ENCODE peak calls at places on chromosome 3, in ten cellular contexts. One of them, this sample, is unnamed.

GRCh38 chr3:197394464-197395321 is 96.3 kb upstream of the DLG1 start:
- DNase-seq in prostate gland: peak
- DNase-seq in left ventricle myocardium inferior: peak
- DNase-seq in right lobe of liver: no peak
- DNase-seq in spleen: peak
- DNase-seq in coronary artery: no peak
- DNase-seq in fibroblast of lung: peak
- DNase-seq in ovary: peak
- DNase-seq in mammary epithelial cell: peak
- DNase-seq in PC-3: peak
- DNase-seq in this sample: no peak

GRCh38 chr3:177905895-177906511 is 630.2 kb upstream of the KCNMB2 start:
- DNase-seq in prostate gland: no peak
- DNase-seq in left ventricle myocardium inferior: no peak
- DNase-seq in right lobe of liver: no peak
- DNase-seq in spleen: no peak
- DNase-seq in coronary artery: no peak
- DNase-seq in fibroblast of lung: peak
- DNase-seq in ovary: no peak
- DNase-seq in mammary epithelial cell: peak
- DNase-seq in PC-3: peak
- DNase-seq in this sample: peak

GRCh38 chr3:176953106-176954080 is 243.9 kb downstream of the TBL1XR1 start:
- DNase-seq in prostate gland: peak
- DNase-seq in left ventricle myocardium inferior: peak
- DNase-seq in right lobe of liver: peak
- DNase-seq in spleen: no peak
- DNase-seq in coronary artery: no peak
- DNase-seq in fibroblast of lung: peak
- DNase-seq in ovary: peak
- DNase-seq in mammary epithelial cell: no peak
- DNase-seq in PC-3: peak
- DNase-seq in this sample: peak

GRCh38 chr3:173275740-173276139 is 121.8 kb upstream of the NLGN1 start:
- DNase-seq in prostate gland: no peak
- DNase-seq in left ventricle myocardium inferior: no peak
- DNase-seq in right lobe of liver: no peak
- DNase-seq in spleen: no peak
- DNase-seq in coronary artery: no peak
- DNase-seq in fibroblast of lung: no peak
- DNase-seq in ovary: no peak
- DNase-seq in mammary epithelial cell: no peak
- DNase-seq in PC-3: peak
- DNase-seq in this sample: no peak

GRCh38 chr3:178084938-178085816 is 451.1 kb upstream of the KCNMB2 start:
- DNase-seq in prostate gland: peak
- DNase-seq in left ventricle myocardium inferior: peak
- DNase-seq in right lobe of liver: peak
- DNase-seq in spleen: no peak
- DNase-seq in coronary artery: peak
- DNase-seq in fibroblast of lung: peak
- DNase-seq in ovary: peak
- DNase-seq in mammary epithelial cell: no peak
- DNase-seq in PC-3: no peak
- DNase-seq in this sample: peak

GRCh38 chr3:154143873-154144272 is 22.7 kb downstream of the ARHGEF26 start:
- DNase-seq in prostate gland: no peak
- DNase-seq in left ventricle myocardium inferior: no peak
- DNase-seq in right lobe of liver: no peak
- DNase-seq in spleen: no peak
- DNase-seq in coronary artery: no peak
- DNase-seq in fibroblast of lung: no peak
- DNase-seq in ovary: no peak
- DNase-seq in mammary epithelial cell: no peak
- DNase-seq in PC-3: no peak
- DNase-seq in this sample: no peak

GRCh38 chr3:133924041-133924440 is 28.4 kb upstream of the RAB6B start:
- DNase-seq in prostate gland: no peak
- DNase-seq in left ventricle myocardium inferior: no peak
- DNase-seq in right lobe of liver: no peak
- DNase-seq in spleen: no peak
- DNase-seq in coronary artery: no peak
- DNase-seq in fibroblast of lung: no peak
- DNase-seq in ovary: no peak
- DNase-seq in mammary epithelial cell: no peak
- DNase-seq in PC-3: no peak
- DNase-seq in this sample: no peak

GRCh38 chr3:98646680-98647079 is 53.3 kb upstream of the CPOX start:
- DNase-seq in prostate gland: no peak
- DNase-seq in left ventricle myocardium inferior: no peak
- DNase-seq in right lobe of liver: no peak
- DNase-seq in spleen: no peak
- DNase-seq in coronary artery: no peak
- DNase-seq in fibroblast of lung: no peak
- DNase-seq in ovary: no peak
- DNase-seq in mammary epithelial cell: no peak
- DNase-seq in PC-3: no peak
- DNase-seq in this sample: no peak

GRCh38 chr3:38538773-38539353 is 42.7 kb downstream of the EXOG start:
- DNase-seq in prostate gland: no peak
- DNase-seq in left ventricle myocardium inferior: peak
- DNase-seq in right lobe of liver: no peak
- DNase-seq in spleen: no peak
- DNase-seq in coronary artery: no peak
- DNase-seq in fibroblast of lung: no peak
- DNase-seq in ovary: no peak
- DNase-seq in mammary epithelial cell: no peak
- DNase-seq in PC-3: no peak
- DNase-seq in this sample: no peak

GRCh38 chr3:102193255-102193654 is 241.6 kb upstream of the ZPLD1 start:
- DNase-seq in prostate gland: no peak
- DNase-seq in left ventricle myocardium inferior: no peak
- DNase-seq in right lobe of liver: no peak
- DNase-seq in spleen: no peak
- DNase-seq in coronary artery: no peak
- DNase-seq in fibroblast of lung: no peak
- DNase-seq in ovary: no peak
- DNase-seq in mammary epithelial cell: no peak
- DNase-seq in PC-3: no peak
- DNase-seq in this sample: no peak

GRCh38 chr3:185837409-185837808 is 12.6 kb upstream of the IGF2BP2 start:
- DNase-seq in prostate gland: no peak
- DNase-seq in left ventricle myocardium inferior: no peak
- DNase-seq in right lobe of liver: no peak
- DNase-seq in spleen: no peak
- DNase-seq in coronary artery: no peak
- DNase-seq in fibroblast of lung: peak
- DNase-seq in ovary: no peak
- DNase-seq in mammary epithelial cell: no peak
- DNase-seq in PC-3: no peak
- DNase-seq in this sample: no peak

GRCh38 chr3:11536132-11536935 is 107.4 kb downstream of the VGLL4 start:
- DNase-seq in prostate gland: no peak
- DNase-seq in left ventricle myocardium inferior: no peak
- DNase-seq in right lobe of liver: no peak
- DNase-seq in spleen: no peak
- DNase-seq in coronary artery: no peak
- DNase-seq in fibroblast of lung: no peak
- DNase-seq in ovary: no peak
- DNase-seq in mammary epithelial cell: no peak
- DNase-seq in PC-3: no peak
- DNase-seq in this sample: no peak

GRCh38 chr3:146637871-146638270 is 32.7 kb upstream of the PLSCR5 start:
- DNase-seq in prostate gland: no peak
- DNase-seq in left ventricle myocardium inferior: no peak
- DNase-seq in right lobe of liver: no peak
- DNase-seq in spleen: no peak
- DNase-seq in coronary artery: no peak
- DNase-seq in fibroblast of lung: no peak
- DNase-seq in ovary: no peak
- DNase-seq in mammary epithelial cell: no peak
- DNase-seq in PC-3: no peak
- DNase-seq in this sample: no peak

GRCh38 chr3:196179380-196180308 is 31.6 kb downstream of the ZDHHC19 start:
- DNase-seq in prostate gland: no peak
- DNase-seq in left ventricle myocardium inferior: no peak
- DNase-seq in right lobe of liver: no peak
- DNase-seq in spleen: peak
- DNase-seq in coronary artery: no peak
- DNase-seq in fibroblast of lung: peak
- DNase-seq in ovary: no peak
- DNase-seq in mammary epithelial cell: peak
- DNase-seq in PC-3: peak
- DNase-seq in this sample: no peak

GRCh38 chr3:83926291-83926690 is 1032.5 kb upstream of the CADM2 start:
- DNase-seq in prostate gland: no peak
- DNase-seq in left ventricle myocardium inferior: no peak
- DNase-seq in right lobe of liver: no peak
- DNase-seq in spleen: no peak
- DNase-seq in coronary artery: no peak
- DNase-seq in fibroblast of lung: no peak
- DNase-seq in ovary: no peak
- DNase-seq in mammary epithelial cell: no peak
- DNase-seq in PC-3: no peak
- DNase-seq in this sample: no peak

GRCh38 chr3:67540198-67540894 is 114.1 kb downstream of the SUCLG2 start:
- DNase-seq in prostate gland: no peak
- DNase-seq in left ventricle myocardium inferior: no peak
- DNase-seq in right lobe of liver: peak
- DNase-seq in spleen: peak
- DNase-seq in coronary artery: no peak
- DNase-seq in fibroblast of lung: no peak
- DNase-seq in ovary: no peak
- DNase-seq in mammary epithelial cell: no peak
- DNase-seq in PC-3: no peak
- DNase-seq in this sample: no peak

GRCh38 chr3:126340943-126341754 is 16.1 kb downstream of the KLF15 start:
- DNase-seq in prostate gland: no peak
- DNase-seq in left ventricle myocardium inferior: no peak
- DNase-seq in right lobe of liver: peak
- DNase-seq in spleen: peak
- DNase-seq in coronary artery: peak
- DNase-seq in fibroblast of lung: no peak
- DNase-seq in ovary: peak
- DNase-seq in mammary epithelial cell: no peak
- DNase-seq in PC-3: no peak
- DNase-seq in this sample: no peak

GRCh38 chr3:197363553-197364409 is 65.4 kb upstream of the DLG1 start:
- DNase-seq in prostate gland: no peak
- DNase-seq in left ventricle myocardium inferior: no peak
- DNase-seq in right lobe of liver: no peak
- DNase-seq in spleen: peak
- DNase-seq in coronary artery: no peak
- DNase-seq in fibroblast of lung: no peak
- DNase-seq in ovary: no peak
- DNase-seq in mammary epithelial cell: no peak
- DNase-seq in PC-3: no peak
- DNase-seq in this sample: no peak

GRCh38 chr3:52093751-52094525 is 37.6 kb upstream of the DUSP7 start:
- DNase-seq in prostate gland: no peak
- DNase-seq in left ventricle myocardium inferior: no peak
- DNase-seq in right lobe of liver: no peak
- DNase-seq in spleen: peak
- DNase-seq in coronary artery: no peak
- DNase-seq in fibroblast of lung: peak
- DNase-seq in ovary: no peak
- DNase-seq in mammary epithelial cell: no peak
- DNase-seq in PC-3: peak
- DNase-seq in this sample: no peak

GRCh38 chr3:130894130-130894872 is 417 bp downstream of the ATP2C1 start:
- DNase-seq in prostate gland: peak
- DNase-seq in left ventricle myocardium inferior: peak
- DNase-seq in right lobe of liver: peak
- DNase-seq in spleen: peak
- DNase-seq in coronary artery: peak
- DNase-seq in fibroblast of lung: peak
- DNase-seq in ovary: peak
- DNase-seq in mammary epithelial cell: no peak
- DNase-seq in PC-3: no peak
- DNase-seq in this sample: peak
- H3K4me3 ChIP-seq in prostate gland: peak
- H3K4me3 ChIP-seq in left ventricle myocardium inferior: peak
- H3K4me3 ChIP-seq in right lobe of liver: peak
- H3K4me3 ChIP-seq in spleen: peak
- H3K4me3 ChIP-seq in coronary artery: peak
- H3K4me3 ChIP-seq in fibroblast of lung: peak
- H3K4me3 ChIP-seq in ovary: peak
- H3K4me3 ChIP-seq in mammary epithelial cell: peak
- H3K4me3 ChIP-seq in PC-3: peak
- H3K4me3 ChIP-seq in this sample: peak

GRCh38 chr3:143952569-143953069 is 19.0 kb upstream of the DIPK2A start:
- DNase-seq in prostate gland: no peak
- DNase-seq in left ventricle myocardium inferior: no peak
- DNase-seq in right lobe of liver: no peak
- DNase-seq in spleen: no peak
- DNase-seq in coronary artery: no peak
- DNase-seq in fibroblast of lung: no peak
- DNase-seq in ovary: no peak
- DNase-seq in mammary epithelial cell: no peak
- DNase-seq in PC-3: peak
- DNase-seq in this sample: no peak
- TF ChIP-seq CTCF in prostate gland: no peak
- TF ChIP-seq CTCF in left ventricle myocardium inferior: no peak
- TF ChIP-seq CTCF in right lobe of liver: no peak
- TF ChIP-seq CTCF in spleen: no peak
- TF ChIP-seq CTCF in coronary artery: no peak
- TF ChIP-seq CTCF in fibroblast of lung: no peak
- TF ChIP-seq CTCF in ovary: no peak
- TF ChIP-seq CTCF in mammary epithelial cell: peak
- TF ChIP-seq CTCF in PC-3: no peak
- TF ChIP-seq CTCF in this sample: no peak

DNA sequence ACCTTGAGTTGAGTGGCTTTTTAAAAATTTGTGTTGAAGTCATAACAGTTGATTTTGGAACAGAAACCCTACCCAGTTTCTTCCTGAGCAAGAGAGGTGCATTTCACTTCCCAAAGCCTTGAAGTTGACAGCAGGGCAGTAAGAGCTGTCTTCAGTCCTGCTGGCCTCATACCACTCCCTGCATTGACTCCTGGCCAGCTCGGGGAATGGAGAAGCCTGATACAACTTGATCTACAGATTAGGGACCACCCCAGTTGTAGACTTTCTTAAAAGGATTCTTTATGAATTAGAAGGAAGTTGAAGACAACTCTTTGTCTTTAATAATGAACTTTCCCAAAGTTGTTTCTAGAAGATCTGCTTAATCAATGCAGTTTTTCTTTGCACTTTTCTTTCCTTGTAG is 90.6 kb upstream of the FLNB start:
- DNase-seq in prostate gland: peak
- DNase-seq in left ventricle myocardium inferior: no peak
- DNase-seq in right lobe of liver: no peak
- DNase-seq in spleen: no peak
- DNase-seq in coronary artery: no peak
- DNase-seq in fibroblast of lung: peak
- DNase-seq in ovary: no peak
- DNase-seq in mammary epithelial cell: no peak
- DNase-seq in PC-3: no peak
- DNase-seq in this sample: no peak
- H3K27ac ChIP-seq in prostate gland: peak
- H3K27ac ChIP-seq in left ventricle myocardium inferior: peak
- H3K27ac ChIP-seq in right lobe of liver: no peak
- H3K27ac ChIP-seq in spleen: no peak
- H3K27ac ChIP-seq in coronary artery: peak
- H3K27ac ChIP-seq in fibroblast of lung: peak
- H3K27ac ChIP-seq in ovary: no peak
- H3K27ac ChIP-seq in mammary epithelial cell: no peak
- H3K27ac ChIP-seq in PC-3: peak
- H3K27ac ChIP-seq in this sample: no peak

GRCh38 chr3:71458895-71459294 is 124.6 kb downstream of the FOXP1 start:
- DNase-seq in prostate gland: no peak
- DNase-seq in left ventricle myocardium inferior: no peak
- DNase-seq in right lobe of liver: no peak
- DNase-seq in spleen: no peak
- DNase-seq in coronary artery: no peak
- DNase-seq in fibroblast of lung: no peak
- DNase-seq in ovary: no peak
- DNase-seq in mammary epithelial cell: no peak
- DNase-seq in PC-3: no peak
- DNase-seq in this sample: no peak
- H3K4me3 ChIP-seq in prostate gland: no peak
- H3K4me3 ChIP-seq in left ventricle myocardium inferior: no peak
- H3K4me3 ChIP-seq in right lobe of liver: no peak
- H3K4me3 ChIP-seq in spleen: no peak
- H3K4me3 ChIP-seq in coronary artery: no peak
- H3K4me3 ChIP-seq in fibroblast of lung: no peak
- H3K4me3 ChIP-seq in ovary: no peak
- H3K4me3 ChIP-seq in mammary epithelial cell: no peak
- H3K4me3 ChIP-seq in PC-3: no peak
- H3K4me3 ChIP-seq in this sample: no peak